ENCODE peak calls at places on chromosomes 7 and 10, in six cellular contexts. One of them, this sample, is unnamed.

GRCh38 chr7:156104501-156105336 is 292.5 kb upstream of the SHH start:
- DNase-seq in IMR-90: no peak
- DNase-seq in K562: no peak
- DNase-seq in HepG2: no peak
- DNase-seq in H1: no peak
- DNase-seq in GM12878: no peak
- DNase-seq in this sample: no peak

GRCh38 chr7:137981175-137981574 is 20.7 kb downstream of the CREB3L2 start:
- DNase-seq in IMR-90: no peak
- DNase-seq in K562: no peak
- DNase-seq in HepG2: no peak
- DNase-seq in H1: no peak
- DNase-seq in GM12878: no peak
- DNase-seq in this sample: no peak

GRCh38 chr7:65239707-65240352 is 133.8 kb upstream of the ZNF92 start:
- DNase-seq in IMR-90: no peak
- DNase-seq in K562: no peak
- DNase-seq in HepG2: peak
- DNase-seq in H1: peak
- DNase-seq in GM12878: no peak
- DNase-seq in this sample: peak

GRCh38 chr7:148385009-148385682 is 205.4 kb upstream of the C7orf33 start:
- DNase-seq in IMR-90: no peak
- DNase-seq in K562: no peak
- DNase-seq in HepG2: no peak
- DNase-seq in H1: no peak
- DNase-seq in GM12878: no peak
- DNase-seq in this sample: no peak

GRCh38 chr10:78964274-78964951 is 104.4 kb upstream of the ZMIZ1 start:
- DNase-seq in IMR-90: no peak
- DNase-seq in K562: no peak
- DNase-seq in HepG2: no peak
- DNase-seq in H1: no peak
- DNase-seq in GM12878: no peak
- DNase-seq in this sample: no peak

GRCh38 chr10:47299989-47300931 is at the start of gene GDF10:
- DNase-seq in IMR-90: no peak
- DNase-seq in K562: no peak
- DNase-seq in HepG2: peak
- DNase-seq in H1: no peak
- DNase-seq in GM12878: no peak
- DNase-seq in this sample: peak

GRCh38 chr10:3719024-3719843 is 65.8 kb downstream of the KLF6 start:
- DNase-seq in IMR-90: no peak
- DNase-seq in K562: no peak
- DNase-seq in HepG2: no peak
- DNase-seq in H1: no peak
- DNase-seq in GM12878: no peak
- DNase-seq in this sample: no peak

GRCh38 chr7:522071-522937 is 2.7 kb upstream of the PDGFA start:
- DNase-seq in IMR-90: peak
- DNase-seq in K562: peak
- DNase-seq in HepG2: no peak
- DNase-seq in H1: no peak
- DNase-seq in GM12878: peak
- DNase-seq in this sample: no peak

GRCh38 chr7:101009629-101010028 is 10.3 kb upstream of the MUC17 start:
- DNase-seq in IMR-90: no peak
- DNase-seq in K562: peak
- DNase-seq in HepG2: no peak
- DNase-seq in H1: no peak
- DNase-seq in GM12878: no peak
- DNase-seq in this sample: no peak

GRCh38 chr10:7561216-7561893 is 105.4 kb downstream of the ITIH5 start:
- DNase-seq in IMR-90: no peak
- DNase-seq in K562: no peak
- DNase-seq in HepG2: peak
- DNase-seq in H1: no peak
- DNase-seq in GM12878: no peak
- DNase-seq in this sample: no peak

GRCh38 chr10:133039107-133039822 is 48.5 kb upstream of the ADGRA1 start:
- DNase-seq in IMR-90: no peak
- DNase-seq in K562: no peak
- DNase-seq in HepG2: no peak
- DNase-seq in H1: no peak
- DNase-seq in GM12878: no peak
- DNase-seq in this sample: peak

GRCh38 chr10:44948713-44949112 is 10.9 kb upstream of the RASSF4 start:
- DNase-seq in IMR-90: no peak
- DNase-seq in K562: no peak
- DNase-seq in HepG2: no peak
- DNase-seq in H1: no peak
- DNase-seq in GM12878: no peak
- DNase-seq in this sample: no peak

GRCh38 chr10:44947356-44948152 is 12.0 kb upstream of the RASSF4 start:
- DNase-seq in IMR-90: no peak
- DNase-seq in K562: no peak
- DNase-seq in HepG2: no peak
- DNase-seq in H1: no peak
- DNase-seq in GM12878: peak
- DNase-seq in this sample: no peak

GRCh38 chr10:44944354-44944753 is 15.2 kb upstream of the RASSF4 start:
- DNase-seq in IMR-90: no peak
- DNase-seq in K562: peak
- DNase-seq in HepG2: no peak
- DNase-seq in H1: no peak
- DNase-seq in GM12878: no peak
- DNase-seq in this sample: no peak

GRCh38 chr10:44949127-44949802 is 10.3 kb upstream of the RASSF4 start:
- DNase-seq in IMR-90: no peak
- DNase-seq in K562: no peak
- DNase-seq in HepG2: no peak
- DNase-seq in H1: no peak
- DNase-seq in GM12878: no peak
- DNase-seq in this sample: no peak

DNA sequence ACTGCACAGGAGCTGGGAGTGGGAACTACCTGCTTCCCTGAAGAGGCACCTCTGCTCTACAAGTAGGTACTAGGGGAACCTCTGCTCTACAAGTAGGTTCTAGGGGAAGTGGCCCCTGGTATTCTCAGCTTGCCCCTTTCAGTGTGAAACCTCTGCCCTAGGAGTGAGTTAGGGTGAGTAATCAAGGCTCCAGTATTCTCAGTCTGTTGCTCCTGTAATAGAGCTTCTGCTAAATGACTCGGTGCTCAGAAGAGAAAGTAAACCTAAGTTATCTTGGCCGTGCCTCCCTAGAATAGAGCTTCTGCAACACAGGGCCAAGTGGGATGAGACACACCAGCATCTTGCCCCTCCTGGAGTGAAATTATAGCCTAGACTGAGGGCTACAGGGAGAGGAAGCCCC is 13.4 kb upstream of the RASSF4 start:
- DNase-seq in IMR-90: peak
- DNase-seq in K562: no peak
- DNase-seq in HepG2: no peak
- DNase-seq in H1: no peak
- DNase-seq in GM12878: no peak
- DNase-seq in this sample: no peak
- H2AFZ ChIP-seq in IMR-90: no peak
- H2AFZ ChIP-seq in K562: no peak
- H2AFZ ChIP-seq in HepG2: no peak
- H2AFZ ChIP-seq in H1: no peak
- H2AFZ ChIP-seq in GM12878: peak
- H2AFZ ChIP-seq in this sample: no peak

GRCh38 chr7:7127773-7128172 is 54.6 kb upstream of the C1GALT1 start:
- DNase-seq in IMR-90: no peak
- DNase-seq in K562: no peak
- DNase-seq in HepG2: no peak
- DNase-seq in H1: no peak
- DNase-seq in GM12878: no peak
- DNase-seq in this sample: no peak

GRCh38 chr7:7135074-7135473 is 47.3 kb upstream of the C1GALT1 start:
- DNase-seq in IMR-90: no peak
- DNase-seq in K562: no peak
- DNase-seq in HepG2: no peak
- DNase-seq in H1: no peak
- DNase-seq in GM12878: no peak
- DNase-seq in this sample: no peak

GRCh38 chr7:7129381-7129780 is 53.0 kb upstream of the C1GALT1 start:
- DNase-seq in IMR-90: no peak
- DNase-seq in K562: no peak
- DNase-seq in HepG2: no peak
- DNase-seq in H1: no peak
- DNase-seq in GM12878: no peak
- DNase-seq in this sample: no peak

GRCh38 chr7:7134036-7134435 is 48.3 kb upstream of the C1GALT1 start:
- DNase-seq in IMR-90: no peak
- DNase-seq in K562: no peak
- DNase-seq in HepG2: no peak
- DNase-seq in H1: no peak
- DNase-seq in GM12878: no peak
- DNase-seq in this sample: no peak

DNA sequence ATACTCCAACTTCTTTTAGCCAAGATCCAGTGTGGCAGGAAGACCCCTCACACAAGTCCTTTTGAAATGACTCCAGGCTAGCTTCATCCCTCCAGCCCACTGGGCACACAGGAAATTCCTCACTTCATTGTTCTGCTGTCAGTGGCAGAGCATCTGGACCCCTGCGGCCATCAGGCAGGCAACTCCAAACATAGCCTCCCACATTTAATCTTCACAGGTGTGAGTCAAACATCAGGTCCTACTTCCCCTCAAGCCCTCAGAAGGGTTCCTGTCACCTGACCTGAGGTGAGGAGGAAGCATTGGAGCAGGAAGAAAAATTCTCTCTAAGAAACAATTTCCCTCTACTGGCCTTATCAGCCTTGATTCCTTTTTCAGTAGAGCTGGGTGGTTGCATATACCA is 51.1 kb upstream of the C1GALT1 start:
- DNase-seq in IMR-90: no peak
- DNase-seq in K562: no peak
- DNase-seq in HepG2: no peak
- DNase-seq in H1: no peak
- DNase-seq in GM12878: no peak
- DNase-seq in this sample: no peak
- TF ChIP-seq USF2 in IMR-90: no peak
- TF ChIP-seq USF2 in K562: no peak
- TF ChIP-seq USF2 in HepG2: no peak
- TF ChIP-seq USF2 in H1: no peak
- TF ChIP-seq USF2 in GM12878: no peak
- TF ChIP-seq USF2 in this sample: no peak

GRCh38 chr10:60820093-60820769 is 42.0 kb downstream of the CDK1 start:
- DNase-seq in IMR-90: peak
- DNase-seq in K562: no peak
- DNase-seq in HepG2: no peak
- DNase-seq in H1: no peak
- DNase-seq in GM12878: peak
- DNase-seq in this sample: no peak

GRCh38 chr10:60819271-60819670 is 41.0 kb downstream of the CDK1 start:
- DNase-seq in IMR-90: no peak
- DNase-seq in K562: no peak
- DNase-seq in HepG2: no peak
- DNase-seq in H1: no peak
- DNase-seq in GM12878: no peak
- DNase-seq in this sample: no peak

GRCh38 chr10:60816624-60817023 is 38.3 kb downstream of the CDK1 start:
- DNase-seq in IMR-90: peak
- DNase-seq in K562: peak
- DNase-seq in HepG2: peak
- DNase-seq in H1: no peak
- DNase-seq in GM12878: peak
- DNase-seq in this sample: peak

GRCh38 chr10:60818134-60818770 is 40.0 kb downstream of the CDK1 start:
- DNase-seq in IMR-90: peak
- DNase-seq in K562: no peak
- DNase-seq in HepG2: no peak
- DNase-seq in H1: no peak
- DNase-seq in GM12878: no peak
- DNase-seq in this sample: no peak

DNA sequence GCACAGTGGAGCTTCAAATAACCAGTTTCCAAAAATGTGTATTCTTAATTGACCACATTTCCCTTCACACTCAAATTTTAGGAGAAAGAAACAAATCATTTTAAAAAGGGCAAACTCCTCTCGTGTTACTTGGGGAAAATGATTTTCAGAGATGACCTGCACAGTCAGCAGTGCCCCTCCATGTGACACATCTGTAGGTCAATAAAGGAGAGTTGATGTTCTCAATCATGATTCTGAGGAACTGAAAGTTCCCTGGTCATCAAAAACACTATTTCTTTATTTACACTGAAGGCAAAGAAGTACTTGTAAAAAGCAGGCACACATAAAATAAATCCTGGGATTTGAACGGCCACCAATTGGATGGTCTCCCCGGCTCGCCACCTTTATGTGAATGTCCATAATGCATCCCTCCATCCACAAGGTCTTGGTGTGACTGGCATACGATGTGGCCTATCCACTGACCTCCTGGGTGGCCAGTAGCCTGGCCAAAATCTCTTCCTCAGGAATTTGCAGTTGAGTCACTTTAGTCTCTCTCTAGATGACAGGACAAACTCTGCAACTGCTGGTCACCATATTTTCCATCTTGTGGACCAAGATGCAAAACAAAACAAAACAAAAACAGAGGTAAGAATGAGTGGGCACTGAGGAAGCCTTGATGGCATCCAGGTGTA is 39.0 kb downstream of the CDK1 start:
- DNase-seq in IMR-90: peak
- DNase-seq in K562: no peak
- DNase-seq in HepG2: no peak
- DNase-seq in H1: no peak
- DNase-seq in GM12878: no peak
- DNase-seq in this sample: no peak
- H3K4me3 ChIP-seq in IMR-90: no peak
- H3K4me3 ChIP-seq in K562: no peak
- H3K4me3 ChIP-seq in HepG2: no peak
- H3K4me3 ChIP-seq in H1: no peak
- H3K4me3 ChIP-seq in GM12878: no peak
- H3K4me3 ChIP-seq in this sample: no peak

DNA sequence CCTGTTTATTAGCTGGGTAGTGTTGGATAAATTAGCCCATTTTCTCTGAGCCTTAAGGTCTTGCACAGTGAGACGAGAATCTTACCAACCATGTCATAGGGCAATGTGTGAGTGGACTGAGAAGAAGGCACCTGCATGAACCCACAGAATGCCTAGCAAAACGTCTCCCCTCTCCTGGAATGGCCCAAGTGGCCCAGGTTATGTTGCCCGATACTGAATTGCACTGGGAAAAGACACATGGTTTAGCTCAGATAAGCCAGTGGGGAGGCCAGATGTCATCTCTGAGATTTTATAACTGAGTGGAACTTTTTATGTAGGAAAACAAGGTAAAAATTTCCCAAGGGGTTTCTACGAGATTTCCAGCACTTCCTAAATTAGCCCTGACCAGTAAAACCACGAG is 104.7 kb upstream of the IKZF1 start:
- DNase-seq in IMR-90: no peak
- DNase-seq in K562: no peak
- DNase-seq in HepG2: no peak
- DNase-seq in H1: no peak
- DNase-seq in GM12878: no peak
- DNase-seq in this sample: no peak
- H2AFZ ChIP-seq in IMR-90: no peak
- H2AFZ ChIP-seq in K562: no peak
- H2AFZ ChIP-seq in HepG2: no peak
- H2AFZ ChIP-seq in H1: no peak
- H2AFZ ChIP-seq in GM12878: no peak
- H2AFZ ChIP-seq in this sample: no peak

This sample was measured in SK-N-SH.